ENCODE peak calls at places on chromosomes 7 and 10, in ten cellular contexts. M is Panc1; G is fibroblast of mammary gland; R is DMS53; E is adipocyte; P is activated effector memory CD4-positive, alpha-beta T cell treated with anti-CD3 and anti-CD28 coated beads, Interleukin-2, amount 50 U/mL, for 16 hours; Q is upper lobe of left lung; D is cardiac muscle cell; K is RWPE1; I is GM12891. H is an unnamed sample.

GRCh38 chr10:30840386-30841074 is 191.1 kb downstream of the ZNF438 start:
- DNase-seq in D (peak), E (no peak), P (no peak), M (no peak), G (peak), I (no peak), R (no peak), K (no peak), Q (no peak), H (no peak)

GRCh38 chr10:109866995-109867635 is 56.2 kb downstream of the XPNPEP1 start:
- DNase-seq in I (no peak), R (peak), P (no peak), Q (no peak), D (peak), K (no peak), M (no peak), E (no peak), G (peak), H (no peak)

GRCh38 chr7:97027427-97028234 is 3.0 kb upstream of the DLX5 start:
- DNase-seq in I (peak), G (peak), K (peak), E (peak), R (peak), Q (peak), P (peak), D (peak), M (peak), H (peak)

GRCh38 chr10:121838931-121839330 is 88.9 kb downstream of the ATE1 start:
- DNase-seq in P (no peak), Q (no peak), K (no peak), E (no peak), I (no peak), G (no peak), R (no peak), D (no peak), M (no peak), H (no peak)

GRCh38 chr10:12129222-12130111 is at the start of gene SEC61A2:
- DNase-seq in R (peak), P (peak), K (peak), G (peak), M (peak), E (peak), Q (peak), I (peak), D (peak), H (peak)

GRCh38 chr7:105985821-105986220 is 22.8 kb downstream of the CDHR3 start:
- DNase-seq in Q (no peak), M (no peak), G (no peak), D (no peak), P (no peak), R (peak), E (no peak), I (no peak), K (no peak), H (no peak)

GRCh38 chr7:30750574-30751256 is 1.2 kb upstream of the INMT start:
- DNase-seq in I (no peak), E (peak), G (peak), P (no peak), R (no peak), M (no peak), Q (peak), K (no peak), D (peak), H (no peak)

GRCh38 chr7:141956084-141956483 is 9.3 kb upstream of the CLEC5A start:
- DNase-seq in G (peak), D (no peak), K (no peak), E (no peak), M (no peak), P (no peak), I (no peak), R (no peak), Q (no peak), H (no peak)

GRCh38 chr7:142629588-142630260 is 119.5 kb upstream of the PRSS1 start:
- DNase-seq in R (no peak), P (no peak), M (no peak), G (peak), Q (no peak), D (peak), E (peak), I (no peak), K (peak), H (no peak)

GRCh38 chr10:36280396-36280795 is 638.3 kb upstream of the FZD8 start:
- DNase-seq in R (no peak), P (no peak), K (no peak), I (no peak), M (no peak), D (peak), Q (no peak), E (peak), G (no peak), H (no peak)

GRCh38 chr7:105643857-105644256 is 62.6 kb upstream of the EFCAB10 start:
- DNase-seq in D (no peak), E (no peak), I (no peak), K (no peak), R (no peak), Q (peak), G (no peak), P (no peak), M (no peak), H (no peak)

GRCh38 chr10:101305241-101306230 is 48.4 kb upstream of the BTRC start:
- DNase-seq in K (no peak), G (no peak), P (no peak), Q (no peak), E (no peak), D (no peak), M (no peak), R (no peak), I (no peak), H (no peak)

GRCh38 chr10:583433-583832 is 106.0 kb downstream of the DIP2C start:
- DNase-seq in P (no peak), R (no peak), I (no peak), E (no peak), M (no peak), K (no peak), D (no peak), G (no peak), Q (no peak), H (no peak)

GRCh38 chr7:1092161-1092632 is 4.3 kb downstream of the GPER1 start:
- DNase-seq in E (no peak), D (no peak), G (no peak), I (no peak), P (no peak), K (no peak), M (no peak), Q (no peak), R (no peak), H (no peak)

GRCh38 chr10:130411496-130412070 is 275.4 kb downstream of the GLRX3 start:
- DNase-seq in M (no peak), P (no peak), D (no peak), E (no peak), Q (no peak), R (no peak), I (no peak), G (no peak), K (no peak), H (no peak)

GRCh38 chr10:117163061-117163953 is 25.2 kb upstream of the VAX1 start:
- DNase-seq in G (no peak), R (peak), Q (no peak), E (no peak), D (no peak), M (no peak), K (no peak), P (no peak), I (no peak), H (no peak)

GRCh38 chr10:132850896-132851295 is 64.9 kb upstream of the NKX6-2 start:
- DNase-seq in R (no peak), D (no peak), E (no peak), M (no peak), I (no peak), Q (peak), G (no peak), K (no peak), P (no peak), H (no peak)

GRCh38 chr7:76069238-76069638 is 21.3 kb downstream of the MDH2 start:
- DNase-seq in D (peak), R (peak), K (peak), M (no peak), P (no peak), I (no peak), Q (peak), G (peak), E (peak), H (peak)

GRCh38 chr7:47375590-47375989 is 206.3 kb downstream of the TNS3 start:
- DNase-seq in G (peak), M (no peak), I (no peak), E (peak), Q (no peak), R (no peak), K (no peak), P (no peak), D (peak), H (no peak)